ENCODE peak calls at places on chromosomes 1 and 21, in seven cellular contexts. G is glutamatergic neuron; B is cardiac fibroblast; K is RWPE1; T is ureter; C is HS-27A; R is activated CD4-positive, alpha-beta T cell treated with anti-CD3 and anti-CD28 coated beads for 4 hours. Y is an unnamed sample.

GRCh38 chr1:107787299-107787698 is 177.7 kb downstream of the VAV3 start:
- DNase-seq in G (no peak), B (no peak), K (no peak), T (no peak), C (no peak), R (no peak), Y (no peak)

GRCh38 chr1:248421384-248421783 is 18.5 kb downstream of the OR2T1 start:
- DNase-seq in G (no peak), B (no peak), K (no peak), T (no peak), C (peak; percentile 0), R (no peak), Y (no peak)

GRCh38 chr1:29356663-29357062 is 120.3 kb downstream of the PTPRU start:
- DNase-seq in G (no peak), B (no peak), K (peak; percentile 21), T (no peak), C (no peak), R (no peak), Y (no peak)

GRCh38 chr1:104804147-104804546 is 1054.4 kb downstream of the AMY1C start:
- DNase-seq in G (no peak), B (no peak), K (no peak), T (no peak), C (no peak), R (no peak), Y (no peak)

GRCh38 chr1:91749690-91750335 is 136.1 kb downstream of the TGFBR3 start:
- DNase-seq in G (no peak), B (no peak), K (no peak), T (no peak), C (no peak), R (no peak), Y (no peak)

GRCh38 chr1:171805395-171806115 is 24.1 kb downstream of the METTL13 start:
- DNase-seq in G (no peak), B (no peak), K (no peak), T (no peak), C (no peak), R (no peak), Y (peak; percentile 37)

GRCh38 chr1:12745992-12746323 is at the start of gene CFAP107:
- DNase-seq in G (no peak), B (no peak), K (no peak), T (no peak), C (no peak), R (no peak), Y (no peak)

GRCh38 chr1:77888429-77889239 is at the start of gene NEXN:
- DNase-seq in G (peak; percentile 71), B (peak; percentile 94), K (peak; percentile 14), T (peak; percentile 79), C (peak; percentile 59), R (no peak), Y (peak; percentile 12)

GRCh38 chr1:63618001-63618400 is 24.8 kb downstream of the PGM1 start:
- DNase-seq in G (no peak), B (peak; percentile 38), K (no peak), T (no peak), C (no peak), R (no peak), Y (no peak)

GRCh38 chr1:245458761-245459174 is 304.0 kb downstream of the KIF26B start:
- DNase-seq in G (no peak), B (peak; percentile 39), K (peak; percentile 30), T (no peak), C (no peak), R (no peak), Y (no peak)

GRCh38 chr21:32916522-32917099 is 109.1 kb upstream of the OLIG2 start:
- DNase-seq in G (no peak), B (no peak), K (no peak), T (no peak), C (no peak), R (no peak), Y (no peak)

GRCh38 chr1:229991104-229991513 is 75.9 kb upstream of the GALNT2 start:
- DNase-seq in G (peak; percentile 25), B (no peak), K (no peak), T (peak; percentile 18), C (no peak), R (no peak), Y (no peak)

GRCh38 chr1:90821152-90821792 is 104.2 kb upstream of the BARHL2 start:
- DNase-seq in G (no peak), B (no peak), K (peak; percentile 62), T (no peak), C (no peak), R (no peak), Y (no peak)

GRCh38 chr1:43565600-43566360 is 35.1 kb downstream of the PTPRF start:
- DNase-seq in G (peak; percentile 79), B (peak; percentile 69), K (no peak), T (peak; percentile 66), C (no peak), R (no peak), Y (no peak)